ENCODE peak calls at places on chromosomes 11 and 22, in five cellular contexts. E, O, D, N and G are unnamed samples.

GRCh38 chr11:112734207-112734606 is 227.0 kb upstream of the NCAM1 start:
- DNase-seq in D (no peak), O (peak; percentile 63), N (no peak), E (peak; percentile 38), G (no peak)

GRCh38 chr11:131809203-131809948 is 439.0 kb downstream of the NTM start:
- DNase-seq in N (no peak), D (no peak), E (no peak), O (no peak), G (no peak)

GRCh38 chr11:121794671-121795070 is 321.3 kb downstream of the BLID start:
- DNase-seq in E (no peak), N (no peak), D (no peak), O (peak; percentile 27), G (no peak)

GRCh38 chr11:134639586-134640330 is 227.7 kb upstream of the B3GAT1 start:
- DNase-seq in N (no peak), O (no peak), D (no peak), E (no peak), G (no peak)

GRCh38 chr22:47309476-47309875 is 547.0 kb downstream of the TBC1D22A start:
- DNase-seq in N (no peak), E (no peak), D (no peak), O (no peak), G (no peak)

GRCh38 chr22:32723632-32724031 is 77.9 kb upstream of the TIMP3 start:
- DNase-seq in N (peak; percentile 29), D (peak; percentile 87), E (peak; percentile 82), O (no peak), G (no peak)

GRCh38 chr11:106076421-106076922 is 675 bp downstream of the KBTBD3 start:
- DNase-seq in D (no peak), O (no peak), N (no peak), E (no peak), G (no peak)

GRCh38 chr22:43449205-43449830 is 37.5 kb downstream of the MPPED1 start:
- DNase-seq in E (no peak), N (no peak), O (peak; percentile 70), D (no peak), G (no peak)

GRCh38 chr11:70467196-70468085 is 69.1 kb downstream of the CTTN start:
- DNase-seq in N (no peak), E (peak; percentile 49), O (no peak), D (peak; percentile 77), G (peak; percentile 17)

GRCh38 chr22:48758905-48759875 is 1068.5 kb downstream of the BRD1 start:
- DNase-seq in D (no peak), N (no peak), E (no peak), O (peak; percentile 18), G (no peak)

GRCh38 chr11:7844521-7844920 is 47.8 kb upstream of the OR5P2 start:
- DNase-seq in E (no peak), O (no peak), N (no peak), D (no peak), G (no peak)

GRCh38 chr22:20198527-20199319 is 47.9 kb upstream of the CCDC188 start:
- DNase-seq in D (no peak), O (no peak), N (no peak), E (no peak), G (no peak)

GRCh38 chr11:126529037-126529436 is 173.6 kb downstream of the ST3GAL4 start:
- DNase-seq in D (no peak), N (no peak), O (no peak), E (no peak), G (no peak)

GRCh38 chr22:19825016-19825339 is 29.7 kb downstream of the GNB1L start:
- DNase-seq in N (peak; percentile 4), E (no peak), O (no peak), D (peak; percentile 56), G (no peak)

GRCh38 chr22:29702025-29702930 is 17.5 kb upstream of the CABP7 start:
- DNase-seq in D (peak; percentile 26), N (no peak), O (no peak), E (no peak), G (no peak)

GRCh38 chr11:17354070-17354924 is 2.7 kb downstream of the NCR3LG1 start:
- DNase-seq in E (peak; percentile 81), N (no peak), O (peak; percentile 60), D (no peak), G (peak; percentile 10)

GRCh38 chr11:99080154-99080553 is 59.4 kb downstream of the CNTN5 start:
- DNase-seq in D (no peak), E (no peak), O (no peak), N (no peak), G (no peak)

GRCh38 chr11:63602296-63602695 is 11.9 kb downstream of the PLAAT3 start:
- DNase-seq in E (no peak), D (no peak), N (no peak), O (no peak), G (no peak)

GRCh38 chr11:71076021-71076420 is 176.4 kb downstream of the SHANK2 start:
- DNase-seq in O (no peak), D (no peak), N (no peak), E (peak; percentile 17), G (no peak)

GRCh38 chr11:94020777-94021615 is at the start of gene HEPHL1:
- DNase-seq in D (no peak), O (peak; percentile 67), N (no peak), E (no peak), G (no peak)

GRCh38 chr11:8090756-8091155 is 9.7 kb downstream of the TUB start:
- DNase-seq in E (peak; percentile 42), D (no peak), O (peak; percentile 80), N (no peak), G (no peak)

GRCh38 chr11:68835749-68836148 is 6.0 kb downstream of the CPT1A start:
- DNase-seq in D (no peak), E (no peak), N (no peak), O (no peak), G (no peak)

GRCh38 chr11:3853935-3854659 is 1.4 kb upstream of the STIM1 start:
- DNase-seq in D (no peak), O (no peak), N (peak; percentile 43), E (no peak), G (no peak)

GRCh38 chr11:36388086-36388485 is 92.0 kb downstream of the PRR5L start:
- DNase-seq in E (no peak), N (no peak), O (no peak), D (no peak), G (no peak)

GRCh38 chr22:26922804-26923203 is 265.4 kb downstream of the MIAT start:
- DNase-seq in O (peak; percentile 75), D (no peak), N (no peak), E (no peak), G (no peak)

GRCh38 chr11:75506827-75507226 is 18.9 kb downstream of the GDPD5 start:
- DNase-seq in D (no peak), E (no peak), N (no peak), O (no peak), G (no peak)

GRCh38 chr11:75509201-75509600 is 16.5 kb downstream of the GDPD5 start:
- DNase-seq in E (no peak), N (no peak), O (no peak), D (no peak), G (no peak)

GRCh38 chr11:75505966-75506692 is 19.6 kb downstream of the GDPD5 start:
- DNase-seq in N (no peak), D (no peak), O (no peak), E (no peak), G (no peak)

GRCh38 chr11:75507571-75507970 is 18.2 kb downstream of the GDPD5 start:
- DNase-seq in D (no peak), N (no peak), O (no peak), E (no peak), G (no peak)

GRCh38 chr11:75508051-75508561 is 17.6 kb downstream of the GDPD5 start:
- DNase-seq in O (no peak), N (no peak), E (no peak), D (no peak), G (no peak)
- H3K27ac ChIP-seq in O (no peak overlapping the region), N (peak overlapping the region; percentile 17), E (no peak overlapping the region), D (no peak overlapping the region), G (no peak overlapping the region)

GRCh38 chr11:111698852-111699559 is 67.2 kb downstream of the PPP2R1B start:
- DNase-seq in E (no peak), D (no peak), N (no peak), O (no peak), G (no peak)
- H3K27ac ChIP-seq in E (no peak overlapping the region), D (no peak overlapping the region), N (no peak overlapping the region), O (no peak overlapping the region), G (no peak overlapping the region)

GRCh38 chr11:91788764-91789163 is 435.9 kb upstream of the FAT3 start:
- DNase-seq in N (no peak), O (no peak), E (no peak), D (no peak), G (no peak)

GRCh38 chr11:91792779-91793262 is 431.8 kb upstream of the FAT3 start:
- DNase-seq in O (no peak), E (peak; percentile 1), N (no peak), D (no peak), G (no peak)

GRCh38 chr11:91790873-91791468 is 433.6 kb upstream of the FAT3 start:
- DNase-seq in N (no peak), O (no peak), D (no peak), E (no peak), G (no peak)

GRCh38 chr11:91794146-91794545 is 430.5 kb upstream of the FAT3 start:
- DNase-seq in D (no peak), E (no peak), N (no peak), O (no peak), G (no peak)

GRCh38 chr11:91790346-91790745 is 434.3 kb upstream of the FAT3 start:
- DNase-seq in D (no peak), E (peak; percentile 0), O (no peak), N (no peak), G (no peak)
- H3K27ac ChIP-seq in D (no peak overlapping the region), E (no peak overlapping the region), O (no peak overlapping the region), N (no peak overlapping the region), G (no peak overlapping the region)

DNA sequence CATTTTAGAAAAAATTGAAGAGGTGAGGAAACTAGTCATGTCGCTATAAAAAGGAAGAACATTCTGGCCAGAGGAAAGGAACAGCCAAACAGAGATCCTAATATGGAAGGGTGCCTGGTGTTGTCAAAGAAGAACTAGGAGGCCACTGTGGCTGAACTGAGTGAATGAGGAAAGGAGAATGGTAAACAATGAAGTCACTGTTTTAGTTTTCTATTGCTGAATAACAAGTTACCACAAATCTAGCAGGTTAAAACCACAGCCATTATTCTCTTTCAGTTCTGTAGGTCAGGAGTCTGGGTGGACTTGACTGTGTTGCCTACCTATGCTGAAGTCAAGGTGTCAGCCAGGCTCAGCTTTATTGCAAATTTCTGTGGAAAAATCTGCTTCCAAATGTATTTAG is 549.3 kb upstream of the CCDC90B start:
- DNase-seq in D (no peak), E (peak; percentile 48), N (no peak), O (no peak), G (no peak)
- H3K27ac ChIP-seq in D (no peak overlapping the region), E (no peak overlapping the region), N (no peak overlapping the region), O (no peak overlapping the region), G (no peak overlapping the region)